ENCODE peak calls at places on chromosomes 2 and 18, in four cellular contexts. W, Y, G and A are unnamed samples.

GRCh38 chr2:68764781-68765385 is 30.3 kb downstream of the ARHGAP25 start:
- DNase-seq in W (no peak), Y (no peak), G (no peak), A (no peak)

GRCh38 chr2:74317696-74318095 is 25.5 kb downstream of the SLC4A5 start:
- DNase-seq in G (no peak), W (no peak), Y (no peak), A (no peak)

GRCh38 chr2:236862961-236863728 is 222.5 kb upstream of the COPS8 start:
- DNase-seq in W (peak), Y (peak), G (no peak), A (peak)

GRCh38 chr2:201452058-201452736 is 657 bp downstream of the STRADB start:
- DNase-seq in Y (no peak), W (no peak), G (peak), A (no peak)

GRCh38 chr18:59837586-59837985 is 62.2 kb upstream of the PMAIP1 start:
- DNase-seq in W (peak), Y (peak), G (peak), A (no peak)

GRCh38 chr2:240134466-240134865 is 1.6 kb downstream of the COPS9 start:
- DNase-seq in Y (peak), W (no peak), G (no peak), A (no peak)

GRCh38 chr2:119432882-119433522 is 1.3 kb downstream of the TMEM37 start:
- DNase-seq in W (no peak), G (no peak), Y (peak), A (no peak)

GRCh38 chr2:240498171-240498957 is 59.4 kb downstream of the ANKMY1 start:
- DNase-seq in G (no peak), Y (no peak), W (no peak), A (no peak)

GRCh38 chr2:194826241-194826640 is 830.8 kb upstream of the SLC39A10 start:
- DNase-seq in W (no peak), Y (no peak), G (no peak), A (no peak)

GRCh38 chr2:55425449-55425848 is 5.8 kb upstream of the CCDC88A start:
- DNase-seq in Y (no peak), G (no peak), W (peak), A (peak)

GRCh38 chr18:31630549-31630948 is 38.9 kb downstream of the TTR start:
- DNase-seq in Y (no peak), W (no peak), G (no peak), A (no peak)

GRCh38 chr2:196131949-196132925 is 39.1 kb downstream of the STK17B start:
- DNase-seq in W (no peak), G (peak), Y (no peak), A (no peak)

GRCh38 chr2:196128749-196129148 is 42.6 kb downstream of the STK17B start:
- DNase-seq in Y (no peak), G (no peak), W (no peak), A (no peak)

GRCh38 chr2:196130039-196130825 is 41.1 kb downstream of the STK17B start:
- DNase-seq in G (no peak), W (no peak), Y (no peak), A (no peak)

GRCh38 chr2:196136151-196136550 is 35.2 kb downstream of the STK17B start:
- DNase-seq in Y (no peak), G (no peak), W (no peak), A (no peak)

GRCh38 chr2:196131384-196131861 is 40.0 kb downstream of the STK17B start:
- DNase-seq in W (no peak), Y (peak), G (peak), A (no peak)
- H3K27ac ChIP-seq in W (no peak), Y (no peak), G (peak), A (no peak)

GRCh38 chr2:101087638-101088037 is 63.5 kb downstream of the TBC1D8 start:
- DNase-seq in W (no peak), G (no peak), Y (no peak), A (no peak)

GRCh38 chr2:101089942-101090799 is 61.0 kb downstream of the TBC1D8 start:
- DNase-seq in Y (no peak), G (no peak), W (no peak), A (no peak)

GRCh38 chr2:101083613-101084012 is 67.6 kb downstream of the TBC1D8 start:
- DNase-seq in Y (no peak), W (no peak), G (no peak), A (no peak)

DNA sequence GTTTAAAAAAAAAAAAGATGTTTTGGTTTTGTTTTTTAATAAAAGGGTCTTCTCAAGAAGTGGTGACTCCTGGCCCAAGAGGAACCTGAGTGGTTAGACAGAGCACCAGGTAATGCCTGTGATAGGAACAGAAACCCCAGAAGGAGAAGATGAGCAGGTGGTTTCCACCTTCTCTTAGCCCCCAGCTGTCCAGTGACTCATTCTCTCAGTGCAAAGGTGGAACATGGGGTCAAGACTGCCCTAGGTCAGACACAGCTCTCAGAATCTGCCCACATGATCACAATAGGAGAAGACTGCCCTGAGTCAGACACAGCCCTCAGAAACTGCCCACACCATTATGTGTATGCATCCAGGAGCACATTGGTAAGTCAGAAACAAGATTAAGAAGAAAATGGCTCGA is 61.8 kb downstream of the TBC1D8 start:
- DNase-seq in W (no peak), Y (no peak), G (peak), A (no peak)
- H3K27ac ChIP-seq in W (no peak), Y (no peak), G (no peak), A (no peak)

DNA sequence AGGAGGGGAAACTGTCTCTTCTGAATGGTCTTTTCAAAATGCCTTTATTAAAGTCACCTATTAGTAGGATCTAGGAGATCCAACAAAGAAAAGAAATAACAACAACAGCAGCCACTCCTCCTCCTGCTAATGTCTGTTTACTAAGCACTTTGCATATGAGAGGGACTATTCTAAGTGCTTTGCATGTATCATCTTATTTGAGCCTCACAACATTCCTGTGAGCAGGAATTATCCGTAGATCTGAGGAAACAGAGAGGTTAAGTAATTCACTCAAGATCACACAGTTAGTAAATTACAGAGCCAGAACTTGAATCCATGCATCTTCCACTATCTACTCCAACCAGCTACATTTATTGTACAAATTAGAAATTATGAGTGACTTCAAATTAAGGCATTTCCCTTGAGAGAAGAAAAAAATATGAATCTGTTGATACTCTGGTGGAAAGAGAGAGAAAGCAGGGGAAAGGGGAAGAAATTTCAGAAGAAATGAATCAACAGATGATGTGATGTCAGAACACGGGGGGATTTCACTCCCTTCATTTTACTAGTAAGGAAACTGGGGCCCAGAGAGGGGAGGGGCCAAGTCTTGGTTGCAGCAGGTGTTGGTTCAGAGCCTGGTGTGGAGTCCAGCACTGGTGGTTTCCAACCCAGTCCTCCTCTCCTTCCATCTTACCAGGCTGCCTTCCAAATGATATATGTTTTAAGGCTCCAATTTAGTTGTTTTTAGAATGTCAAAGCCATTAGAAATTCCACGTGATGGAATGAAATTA is 49.7 kb downstream of the TSN start:
- DNase-seq in Y (no peak), W (no peak), G (no peak), A (no peak)
- H3K27ac ChIP-seq in Y (peak), W (no peak), G (no peak), A (no peak)

DNA sequence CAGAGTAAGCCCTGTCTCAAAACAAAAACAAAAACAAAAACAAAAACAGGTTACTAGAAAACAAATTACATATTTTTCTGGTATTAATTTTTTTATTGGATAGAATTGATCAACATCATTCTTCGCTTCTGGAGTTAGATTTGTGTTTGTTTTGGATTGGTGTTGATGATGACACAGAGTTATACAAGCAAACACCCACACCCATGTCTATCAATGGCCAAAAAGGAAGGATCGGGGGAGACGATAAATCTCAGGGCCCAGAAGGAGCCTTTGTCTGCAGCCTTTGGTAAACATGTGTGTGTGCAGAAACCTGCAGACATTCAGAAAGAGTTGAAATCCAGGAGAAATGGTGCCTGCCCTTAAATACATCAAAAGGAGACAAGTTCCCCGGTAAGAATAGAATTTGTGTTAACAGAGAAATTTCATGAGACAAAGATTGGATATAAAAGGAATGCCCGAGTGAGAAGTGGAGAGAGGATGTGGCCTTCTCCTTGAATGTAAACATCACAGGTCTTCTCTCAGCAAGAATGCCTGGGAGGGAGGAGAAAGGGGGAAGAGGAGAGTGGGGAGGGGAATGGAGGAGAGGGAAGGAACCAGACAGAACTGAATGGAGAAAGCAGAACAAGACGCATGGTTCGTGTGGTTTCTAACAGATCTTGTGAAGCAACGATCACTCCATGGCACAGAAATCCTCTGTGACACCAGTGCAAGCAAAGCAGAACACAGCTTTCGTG is 40.4 kb upstream of the TMEM178A start:
- DNase-seq in Y (no peak), W (no peak), G (no peak), A (no peak)
- H3K27ac ChIP-seq in Y (no peak), W (no peak), G (no peak), A (no peak)

DNA sequence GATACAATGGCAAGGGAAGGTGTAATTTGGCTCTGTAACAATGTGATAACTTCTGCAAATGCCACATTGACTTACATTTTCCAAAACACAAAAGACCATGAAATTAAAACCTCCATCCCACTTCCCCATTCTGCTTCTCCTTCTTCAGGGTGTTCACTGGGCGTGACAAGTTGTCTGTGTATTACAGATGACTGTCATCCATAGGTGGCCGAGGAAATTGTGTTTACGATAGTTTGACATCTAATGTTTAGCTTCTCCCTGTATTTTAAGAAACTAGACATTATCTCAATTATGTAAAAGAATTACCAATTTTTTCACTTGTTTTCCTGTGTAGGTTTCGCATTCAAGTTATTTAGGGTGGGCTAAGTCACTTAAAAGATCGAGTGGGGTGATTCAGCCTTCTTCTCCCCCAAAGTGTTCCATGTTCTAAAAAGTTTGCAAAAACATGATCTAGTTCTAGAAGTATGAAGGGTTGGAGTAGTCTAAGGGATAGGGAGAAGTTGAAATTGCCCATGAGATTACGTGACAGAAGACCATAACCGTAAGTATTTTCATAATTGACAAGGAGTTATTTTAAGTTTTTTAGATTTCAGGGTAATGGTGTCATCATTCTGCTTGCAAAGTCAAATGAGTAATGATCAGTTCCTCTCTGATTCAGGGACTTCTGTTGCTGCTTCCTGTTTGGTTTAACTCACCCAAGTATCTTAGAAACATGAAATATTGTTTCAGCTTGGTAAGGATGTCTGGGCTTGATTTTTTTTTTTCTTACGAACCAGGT is 25.2 kb upstream of the CYTIP start:
- DNase-seq in W (peak), G (peak), Y (no peak), A (no peak)
- H3K27ac ChIP-seq in W (no peak), G (peak), Y (no peak), A (peak)

GRCh38 chr2:3194828-3195227 is 182.8 kb downstream of the EIPR1 start:
- DNase-seq in W (no peak), G (no peak), Y (no peak), A (no peak)

GRCh38 chr2:3192920-3193319 is 184.7 kb downstream of the EIPR1 start:
- DNase-seq in Y (no peak), W (no peak), G (no peak), A (no peak)

GRCh38 chr2:3195865-3196504 is 181.6 kb downstream of the EIPR1 start:
- DNase-seq in G (no peak), W (no peak), Y (no peak), A (no peak)

GRCh38 chr2:3192281-3192818 is 185.3 kb downstream of the EIPR1 start:
- DNase-seq in Y (no peak), G (no peak), W (no peak), A (no peak)

DNA sequence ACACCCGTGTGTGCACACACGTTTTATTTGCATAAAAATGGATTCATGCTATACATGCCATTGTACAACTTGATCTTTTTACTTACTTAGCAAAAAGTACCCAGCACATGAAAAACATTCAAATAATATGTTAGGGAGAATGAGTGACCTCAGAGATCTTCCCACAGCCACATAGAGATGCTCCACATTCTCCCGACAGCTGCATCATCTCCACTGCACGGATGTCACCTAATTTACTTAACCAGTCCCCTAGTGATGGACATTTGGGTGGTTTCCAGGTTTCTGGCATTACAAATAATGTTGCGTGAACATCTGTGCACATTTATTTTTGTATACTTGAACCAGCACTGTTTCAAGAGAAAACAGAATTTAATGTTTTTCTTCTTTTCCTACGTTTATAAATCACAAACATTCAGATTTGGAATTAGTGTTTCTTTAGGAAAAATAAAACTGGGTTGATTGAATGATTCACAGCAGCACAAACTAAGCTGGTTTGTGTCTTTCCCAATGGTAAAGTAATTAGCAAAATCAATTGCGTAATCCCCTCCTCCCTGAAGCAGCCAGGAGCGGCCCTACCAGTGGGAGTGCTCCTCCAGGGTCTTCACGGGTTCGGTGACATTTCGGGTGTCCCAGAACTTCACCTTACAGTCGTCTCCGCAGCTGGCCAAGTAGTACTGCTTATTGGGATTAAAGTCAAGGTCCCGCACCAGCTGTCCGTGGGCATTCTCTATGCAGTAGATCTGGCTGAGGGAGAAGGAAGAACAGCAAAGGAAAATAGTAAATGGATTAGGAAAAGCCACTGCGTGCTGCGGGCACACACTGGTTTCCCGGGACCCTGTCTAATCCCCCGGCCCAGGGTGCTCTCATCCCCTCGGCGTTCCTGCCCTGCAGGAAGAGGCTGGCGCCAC is 183.9 kb downstream of the EIPR1 start:
- DNase-seq in G (no peak), W (no peak), Y (no peak), A (no peak)
- H3K27ac ChIP-seq in G (no peak), W (no peak), Y (no peak), A (no peak)

GRCh38 chr18:28065031-28065792 is 111.7 kb downstream of the CDH2 start:
- DNase-seq in G (no peak), Y (no peak), W (peak), A (peak)
- H3K27ac ChIP-seq in G (no peak), Y (no peak), W (no peak), A (peak)

GRCh38 chr18:24115628-24116027 is 23.2 kb upstream of the CABYR start:
- DNase-seq in Y (no peak), G (no peak), W (no peak), A (no peak)
- H3K27ac ChIP-seq in Y (no peak), G (no peak), W (no peak), A (no peak)

DNA sequence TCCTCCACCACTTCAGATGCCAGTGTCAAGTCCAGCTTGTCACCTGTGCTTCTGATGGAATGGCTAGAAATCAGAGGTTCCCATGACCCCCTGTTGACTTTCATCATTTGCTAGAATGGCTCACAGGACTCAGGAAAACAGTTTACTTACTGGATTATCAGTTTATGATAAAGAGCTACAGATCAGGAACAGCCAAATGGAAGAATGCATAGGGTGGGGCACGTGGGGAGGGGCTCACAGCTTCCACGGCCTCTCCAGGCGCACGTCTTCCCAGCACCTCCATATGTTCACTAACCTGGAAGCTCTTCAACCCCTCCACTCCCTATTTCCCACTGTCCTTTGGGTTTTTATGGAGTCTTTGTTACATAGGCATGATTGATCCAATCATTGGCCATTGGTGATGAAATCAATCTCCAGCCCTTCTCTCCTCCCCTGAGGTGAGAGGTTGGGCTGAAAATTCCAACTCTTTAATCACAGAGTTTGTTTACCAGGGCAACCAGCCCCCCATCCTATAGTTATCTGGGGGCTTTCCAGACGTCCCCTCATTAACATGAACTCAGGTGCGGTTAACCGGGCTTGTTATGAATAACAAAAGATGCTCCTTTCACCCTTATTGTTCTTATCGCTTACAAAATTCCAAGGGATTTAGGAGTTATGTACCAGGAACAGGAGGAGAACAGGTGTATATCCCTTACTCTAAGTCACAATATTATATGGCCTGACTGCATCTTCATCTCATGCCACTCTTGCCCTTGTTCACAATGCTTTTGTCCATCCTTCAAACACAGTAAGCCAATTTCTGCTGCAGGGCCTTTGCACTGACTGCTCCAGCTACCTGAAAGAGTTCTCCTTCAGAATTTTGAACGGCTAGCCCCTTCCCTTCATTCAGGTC is 35.2 kb downstream of the ANXA4 start:
- DNase-seq in G (no peak), Y (no peak), W (no peak), A (no peak)
- H3K27ac ChIP-seq in G (no peak), Y (no peak), W (no peak), A (no peak)

GRCh38 chr2:216538538-216538937 is 39.9 kb downstream of the RPL37A start:
- DNase-seq in Y (no peak), G (no peak), W (no peak), A (no peak)
- H3K27ac ChIP-seq in Y (no peak), G (no peak), W (peak), A (no peak)